ENCODE peak calls at places on chromosomes 6 and 20, in five cellular contexts. One of them, this sample, is unnamed.

GRCh38 chr6:150967910-150968309 is 102.4 kb downstream of the MTHFD1L start:
- DNase-seq in HCT116: no peak
- DNase-seq in SK-N-SH: no peak
- DNase-seq in K562: no peak
- DNase-seq in T47D: no peak
- DNase-seq in this sample: no peak

GRCh38 chr6:43916924-43917877 is 147.2 kb downstream of the VEGFA start:
- DNase-seq in HCT116: no peak
- DNase-seq in SK-N-SH: no peak
- DNase-seq in K562: no peak
- DNase-seq in T47D: no peak
- DNase-seq in this sample: peak

GRCh38 chr20:32188376-32189122 is 19.0 kb downstream of the PLAGL2 start:
- DNase-seq in HCT116: no peak
- DNase-seq in SK-N-SH: no peak
- DNase-seq in K562: no peak
- DNase-seq in T47D: no peak
- DNase-seq in this sample: no peak

GRCh38 chr6:26158581-26159416 is 71.6 kb downstream of the HFE start:
- DNase-seq in HCT116: no peak
- DNase-seq in SK-N-SH: no peak
- DNase-seq in K562: peak
- DNase-seq in T47D: no peak
- DNase-seq in this sample: no peak

GRCh38 chr6:90940812-90941481 is 354.1 kb upstream of the MAP3K7 start:
- DNase-seq in HCT116: peak
- DNase-seq in SK-N-SH: peak
- DNase-seq in K562: peak
- DNase-seq in T47D: peak
- DNase-seq in this sample: peak

GRCh38 chr6:140846518-140847277 is 1286.0 kb upstream of the GJE1 start:
- DNase-seq in HCT116: no peak
- DNase-seq in SK-N-SH: no peak
- DNase-seq in K562: no peak
- DNase-seq in T47D: no peak
- DNase-seq in this sample: no peak

GRCh38 chr6:5025911-5026819 is 22.3 kb upstream of the RPP40 start:
- DNase-seq in HCT116: no peak
- DNase-seq in SK-N-SH: peak
- DNase-seq in K562: peak
- DNase-seq in T47D: no peak
- DNase-seq in this sample: peak

GRCh38 chr6:13465734-13466133 is 21.7 kb downstream of the GFOD1 start:
- DNase-seq in HCT116: no peak
- DNase-seq in SK-N-SH: no peak
- DNase-seq in K562: no peak
- DNase-seq in T47D: no peak
- DNase-seq in this sample: no peak

GRCh38 chr20:61525781-61526431 is 273.8 kb downstream of the CDH4 start:
- DNase-seq in HCT116: no peak
- DNase-seq in SK-N-SH: no peak
- DNase-seq in K562: peak
- DNase-seq in T47D: no peak
- DNase-seq in this sample: no peak

GRCh38 chr20:53550590-53551187 is 43.0 kb downstream of the ZNF217 start:
- DNase-seq in HCT116: no peak
- DNase-seq in SK-N-SH: no peak
- DNase-seq in K562: no peak
- DNase-seq in T47D: no peak
- DNase-seq in this sample: peak

GRCh38 chr6:48449002-48449401 is 338.0 kb upstream of the PTCHD4 start:
- DNase-seq in HCT116: no peak
- DNase-seq in SK-N-SH: no peak
- DNase-seq in K562: no peak
- DNase-seq in T47D: no peak
- DNase-seq in this sample: no peak

GRCh38 chr6:167789358-167789757 is 37.4 kb upstream of the AFDN start:
- DNase-seq in HCT116: no peak
- DNase-seq in SK-N-SH: no peak
- DNase-seq in K562: no peak
- DNase-seq in T47D: no peak
- DNase-seq in this sample: peak

GRCh38 chr6:135088818-135089809 is 34.5 kb upstream of the HBS1L start:
- DNase-seq in HCT116: peak
- DNase-seq in SK-N-SH: peak
- DNase-seq in K562: peak
- DNase-seq in T47D: no peak
- DNase-seq in this sample: peak

GRCh38 chr6:168374051-168374502 is 54.5 kb upstream of the DACT2 start:
- DNase-seq in HCT116: no peak
- DNase-seq in SK-N-SH: no peak
- DNase-seq in K562: no peak
- DNase-seq in T47D: no peak
- DNase-seq in this sample: no peak

GRCh38 chr6:9848094-9848493 is 566.8 kb downstream of the TFAP2A start:
- DNase-seq in HCT116: no peak
- DNase-seq in SK-N-SH: no peak
- DNase-seq in K562: no peak
- DNase-seq in T47D: no peak
- DNase-seq in this sample: no peak

GRCh38 chr20:62606551-62607201 is 35.6 kb upstream of the SLCO4A1 start:
- DNase-seq in HCT116: no peak
- DNase-seq in SK-N-SH: no peak
- DNase-seq in K562: no peak
- DNase-seq in T47D: no peak
- DNase-seq in this sample: no peak

GRCh38 chr6:42100029-42100901 is 42.2 kb downstream of the C6orf132 start:
- DNase-seq in HCT116: no peak
- DNase-seq in SK-N-SH: no peak
- DNase-seq in K562: peak
- DNase-seq in T47D: no peak
- DNase-seq in this sample: peak

GRCh38 chr6:107698146-107698545 is 126.0 kb downstream of the SCML4 start:
- DNase-seq in HCT116: no peak
- DNase-seq in SK-N-SH: no peak
- DNase-seq in K562: no peak
- DNase-seq in T47D: no peak
- DNase-seq in this sample: no peak

GRCh38 chr6:157151989-157152388 is 171.3 kb downstream of the TMEM242 start:
- DNase-seq in HCT116: no peak
- DNase-seq in SK-N-SH: peak
- DNase-seq in K562: no peak
- DNase-seq in T47D: no peak
- DNase-seq in this sample: no peak

GRCh38 chr6:66103954-66104353 is 396.9 kb upstream of the EYS start:
- DNase-seq in HCT116: no peak
- DNase-seq in SK-N-SH: no peak
- DNase-seq in K562: no peak
- DNase-seq in T47D: no peak
- DNase-seq in this sample: no peak

GRCh38 chr6:20574355-20574754 is 40.1 kb downstream of the CDKAL1 start:
- DNase-seq in HCT116: no peak
- DNase-seq in SK-N-SH: no peak
- DNase-seq in K562: no peak
- DNase-seq in T47D: no peak
- DNase-seq in this sample: no peak

GRCh38 chr6:44775121-44775520 is 387.6 kb downstream of the CDC5L start:
- DNase-seq in HCT116: no peak
- DNase-seq in SK-N-SH: no peak
- DNase-seq in K562: no peak
- DNase-seq in T47D: no peak
- DNase-seq in this sample: no peak

GRCh38 chr6:27375613-27376079 is 12.9 kb upstream of the ZNF391 start:
- DNase-seq in HCT116: no peak
- DNase-seq in SK-N-SH: no peak
- DNase-seq in K562: peak
- DNase-seq in T47D: no peak
- DNase-seq in this sample: no peak

GRCh38 chr6:151869345-151869744 is 61.9 kb downstream of the ESR1 start:
- DNase-seq in HCT116: no peak
- DNase-seq in SK-N-SH: no peak
- DNase-seq in K562: no peak
- DNase-seq in T47D: no peak
- DNase-seq in this sample: no peak

GRCh38 chr6:159695984-159696383 is 2.9 kb upstream of the SOD2 start:
- DNase-seq in HCT116: no peak
- DNase-seq in SK-N-SH: no peak
- DNase-seq in K562: no peak
- DNase-seq in T47D: no peak
- DNase-seq in this sample: no peak

GRCh38 chr6:140541288-140541687 is 1166.8 kb upstream of the CITED2 start:
- DNase-seq in HCT116: no peak
- DNase-seq in SK-N-SH: no peak
- DNase-seq in K562: no peak
- DNase-seq in T47D: no peak
- DNase-seq in this sample: no peak

GRCh38 chr6:20875369-20875963 is 341.2 kb downstream of the CDKAL1 start:
- DNase-seq in HCT116: no peak
- DNase-seq in SK-N-SH: peak
- DNase-seq in K562: no peak
- DNase-seq in T47D: no peak
- DNase-seq in this sample: peak

GRCh38 chr6:111148110-111148509 is 60.8 kb downstream of the SLC16A10 start:
- DNase-seq in HCT116: no peak
- DNase-seq in SK-N-SH: no peak
- DNase-seq in K562: no peak
- DNase-seq in T47D: no peak
- DNase-seq in this sample: no peak

GRCh38 chr20:23035731-23036130 is 619 bp downstream of the SSTR4 start:
- DNase-seq in HCT116: no peak
- DNase-seq in SK-N-SH: no peak
- DNase-seq in K562: no peak
- DNase-seq in T47D: no peak
- DNase-seq in this sample: no peak

GRCh38 chr20:12237772-12238171 is 320.1 kb downstream of the BTBD3 start:
- DNase-seq in HCT116: no peak
- DNase-seq in SK-N-SH: no peak
- DNase-seq in K562: no peak
- DNase-seq in T47D: no peak
- DNase-seq in this sample: no peak

GRCh38 chr6:117494694-117495318 is 12.3 kb downstream of the DCBLD1 start:
- DNase-seq in HCT116: no peak
- DNase-seq in SK-N-SH: no peak
- DNase-seq in K562: no peak
- DNase-seq in T47D: no peak
- DNase-seq in this sample: no peak
- TF ChIP-seq JUND in HCT116: no peak
- TF ChIP-seq JUND in SK-N-SH: no peak
- TF ChIP-seq JUND in K562: no peak
- TF ChIP-seq JUND in T47D: no peak
- TF ChIP-seq JUND in this sample: no peak

DNA sequence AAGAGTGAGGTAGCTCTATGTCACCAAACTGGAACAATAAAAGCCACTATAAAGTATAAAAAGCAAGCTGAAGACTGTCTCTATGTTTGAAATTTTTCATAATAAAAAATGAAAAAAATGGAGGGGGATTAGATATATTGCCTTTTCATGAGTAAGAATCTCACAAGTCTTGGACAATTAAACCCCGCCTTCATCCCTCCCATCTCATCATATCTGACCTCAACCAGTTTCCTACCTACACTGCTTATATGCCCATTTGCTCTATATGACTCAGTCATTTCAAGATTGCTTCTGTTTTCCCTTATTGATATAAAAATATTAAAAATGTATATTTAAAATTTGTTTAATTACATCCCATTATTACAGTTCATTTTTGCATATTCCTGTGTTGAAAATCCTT is 2.9 kb upstream of the TRIM39 start:
- DNase-seq in HCT116: no peak
- DNase-seq in SK-N-SH: no peak
- DNase-seq in K562: peak
- DNase-seq in T47D: no peak
- DNase-seq in this sample: no peak
- TF ChIP-seq JUND in HCT116: no peak
- TF ChIP-seq JUND in SK-N-SH: no peak
- TF ChIP-seq JUND in K562: no peak
- TF ChIP-seq JUND in T47D: no peak
- TF ChIP-seq JUND in this sample: no peak

GRCh38 chr6:15935661-15936060 is 193.2 kb upstream of the MYLIP start:
- DNase-seq in HCT116: no peak
- DNase-seq in SK-N-SH: no peak
- DNase-seq in K562: no peak
- DNase-seq in T47D: no peak
- DNase-seq in this sample: no peak

GRCh38 chr6:15936503-15936902 is 192.4 kb upstream of the MYLIP start:
- DNase-seq in HCT116: no peak
- DNase-seq in SK-N-SH: no peak
- DNase-seq in K562: no peak
- DNase-seq in T47D: no peak
- DNase-seq in this sample: no peak

GRCh38 chr6:15937582-15937981 is 191.3 kb upstream of the MYLIP start:
- DNase-seq in HCT116: no peak
- DNase-seq in SK-N-SH: no peak
- DNase-seq in K562: no peak
- DNase-seq in T47D: no peak
- DNase-seq in this sample: no peak

GRCh38 chr6:15941168-15941567 is 187.7 kb upstream of the MYLIP start:
- DNase-seq in HCT116: no peak
- DNase-seq in SK-N-SH: no peak
- DNase-seq in K562: no peak
- DNase-seq in T47D: no peak
- DNase-seq in this sample: no peak

DNA sequence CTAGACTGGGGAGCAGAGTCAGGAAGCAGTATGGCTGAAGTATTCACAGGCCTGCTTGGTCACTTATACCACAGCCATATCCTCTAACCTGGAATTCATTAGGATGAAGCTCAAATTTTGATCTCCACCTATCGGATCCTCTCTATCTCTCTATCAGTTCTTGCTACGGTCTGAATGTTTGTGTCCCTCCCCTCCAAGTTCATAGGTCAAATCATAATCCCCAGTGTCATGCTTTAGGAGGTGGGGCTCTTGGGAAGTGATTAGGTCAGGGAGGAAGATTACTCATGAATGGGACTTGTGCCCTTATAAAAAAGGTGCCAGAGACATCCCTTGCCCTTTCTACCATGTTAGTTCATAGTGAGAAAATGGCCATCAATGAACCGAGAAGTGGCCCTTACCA is 190.8 kb upstream of the MYLIP start:
- DNase-seq in HCT116: no peak
- DNase-seq in SK-N-SH: no peak
- DNase-seq in K562: no peak
- DNase-seq in T47D: no peak
- DNase-seq in this sample: no peak
- TF ChIP-seq JUND in HCT116: no peak
- TF ChIP-seq JUND in SK-N-SH: no peak
- TF ChIP-seq JUND in K562: no peak
- TF ChIP-seq JUND in T47D: no peak
- TF ChIP-seq JUND in this sample: no peak

DNA sequence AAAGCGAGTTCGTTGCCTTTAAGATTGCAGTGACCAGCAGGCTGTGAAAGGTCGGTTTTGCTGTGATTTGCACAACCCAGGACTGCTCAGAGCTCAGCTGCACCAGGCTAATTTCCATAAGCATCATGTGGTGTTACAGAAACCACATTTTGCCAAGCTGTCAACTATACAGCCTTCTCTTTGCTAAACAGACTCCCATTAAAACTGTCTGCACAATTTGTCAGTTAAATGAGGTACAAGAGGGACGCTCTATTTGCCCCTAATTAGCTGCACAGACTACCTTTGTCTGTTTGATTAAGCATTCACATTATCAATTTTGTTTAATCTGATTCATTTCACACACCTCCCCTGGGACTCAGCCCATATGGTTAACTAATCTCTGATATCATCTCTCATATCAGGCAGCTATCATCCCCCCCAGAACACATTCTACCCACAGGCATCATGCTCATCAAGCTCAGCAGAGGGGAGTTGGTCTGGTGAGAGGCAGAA is 62.1 kb downstream of the OLIG3 start:
- DNase-seq in HCT116: no peak
- DNase-seq in SK-N-SH: no peak
- DNase-seq in K562: no peak
- DNase-seq in T47D: no peak
- DNase-seq in this sample: no peak
- TF ChIP-seq JUND in HCT116: no peak
- TF ChIP-seq JUND in SK-N-SH: no peak
- TF ChIP-seq JUND in K562: no peak
- TF ChIP-seq JUND in T47D: no peak
- TF ChIP-seq JUND in this sample: no peak